ENCODE peak calls at places on chromosome 10, in five cellular contexts. One of them, this sample, is unnamed.

GRCh38 chr10:97713351-97713827 is at the start of gene MARVELD1:
- DNase-seq in GM12865: peak
- DNase-seq in endothelial cell: peak
- DNase-seq in cerebellum: peak
- DNase-seq in LoVo: peak
- DNase-seq in this sample: peak

GRCh38 chr10:78866731-78867554 is 201.8 kb upstream of the ZMIZ1 start:
- DNase-seq in cerebellum: no peak
- DNase-seq in endothelial cell: no peak
- DNase-seq in LoVo: no peak
- DNase-seq in GM12865: no peak
- DNase-seq in this sample: peak

GRCh38 chr10:86522385-86522855 is 828 bp upstream of the WAPL start:
- DNase-seq in GM12865: no peak
- DNase-seq in LoVo: no peak
- DNase-seq in cerebellum: no peak
- DNase-seq in endothelial cell: no peak
- DNase-seq in this sample: no peak

GRCh38 chr10:78851652-78852051 is 217.1 kb upstream of the ZMIZ1 start:
- DNase-seq in GM12865: no peak
- DNase-seq in LoVo: no peak
- DNase-seq in cerebellum: no peak
- DNase-seq in endothelial cell: no peak
- DNase-seq in this sample: no peak

GRCh38 chr10:49011756-49012155 is 72.1 kb upstream of the LRRC18 start:
- DNase-seq in GM12865: no peak
- DNase-seq in LoVo: no peak
- DNase-seq in cerebellum: no peak
- DNase-seq in endothelial cell: no peak
- DNase-seq in this sample: peak

GRCh38 chr10:4120454-4120853 is 335.4 kb upstream of the KLF6 start:
- DNase-seq in endothelial cell: no peak
- DNase-seq in LoVo: no peak
- DNase-seq in GM12865: no peak
- DNase-seq in cerebellum: no peak
- DNase-seq in this sample: no peak

GRCh38 chr10:126598009-126598408 is 72.5 kb downstream of the C10orf90 start:
- DNase-seq in cerebellum: no peak
- DNase-seq in LoVo: peak
- DNase-seq in GM12865: peak
- DNase-seq in endothelial cell: peak
- DNase-seq in this sample: peak

GRCh38 chr10:105063796-105064195 is 422.7 kb downstream of the SORCS3 start:
- DNase-seq in LoVo: peak
- DNase-seq in GM12865: peak
- DNase-seq in endothelial cell: peak
- DNase-seq in cerebellum: no peak
- DNase-seq in this sample: peak

GRCh38 chr10:75023074-75023473 is 88.4 kb upstream of the SAMD8 start:
- DNase-seq in endothelial cell: no peak
- DNase-seq in LoVo: no peak
- DNase-seq in cerebellum: peak
- DNase-seq in GM12865: no peak
- DNase-seq in this sample: no peak

GRCh38 chr10:123139521-123140163 is 3.9 kb downstream of the HMX3 start:
- DNase-seq in GM12865: peak
- DNase-seq in cerebellum: no peak
- DNase-seq in LoVo: peak
- DNase-seq in endothelial cell: peak
- DNase-seq in this sample: peak

GRCh38 chr10:120750167-120750566 is 101.0 kb upstream of the WDR11 start:
- DNase-seq in GM12865: no peak
- DNase-seq in LoVo: no peak
- DNase-seq in cerebellum: no peak
- DNase-seq in endothelial cell: no peak
- DNase-seq in this sample: no peak

GRCh38 chr10:44385726-44386438 is 985 bp upstream of the CXCL12 start:
- DNase-seq in GM12865: no peak
- DNase-seq in cerebellum: no peak
- DNase-seq in endothelial cell: no peak
- DNase-seq in LoVo: no peak
- DNase-seq in this sample: peak

GRCh38 chr10:37476285-37476684 is 350.9 kb downstream of the ANKRD30A start:
- DNase-seq in LoVo: no peak
- DNase-seq in GM12865: no peak
- DNase-seq in cerebellum: no peak
- DNase-seq in endothelial cell: no peak
- DNase-seq in this sample: no peak

GRCh38 chr10:132532174-132532573 is 5.4 kb upstream of the INPP5A start:
- DNase-seq in endothelial cell: no peak
- DNase-seq in cerebellum: no peak
- DNase-seq in LoVo: no peak
- DNase-seq in GM12865: no peak
- DNase-seq in this sample: no peak

GRCh38 chr10:45811075-45811474 is 36.2 kb downstream of the AGAP4 start:
- DNase-seq in cerebellum: no peak
- DNase-seq in LoVo: no peak
- DNase-seq in GM12865: no peak
- DNase-seq in endothelial cell: no peak
- DNase-seq in this sample: no peak

GRCh38 chr10:95217476-95217875 is 23.4 kb downstream of the ACSM6 start:
- DNase-seq in GM12865: no peak
- DNase-seq in LoVo: no peak
- DNase-seq in cerebellum: no peak
- DNase-seq in endothelial cell: no peak
- DNase-seq in this sample: no peak

GRCh38 chr10:57716884-57717283 is 550.8 kb downstream of the IPMK start:
- DNase-seq in GM12865: no peak
- DNase-seq in cerebellum: no peak
- DNase-seq in endothelial cell: no peak
- DNase-seq in LoVo: peak
- DNase-seq in this sample: no peak

GRCh38 chr10:132957981-132958885 is 15.9 kb upstream of the CFAP46 start:
- DNase-seq in endothelial cell: no peak
- DNase-seq in cerebellum: no peak
- DNase-seq in GM12865: no peak
- DNase-seq in LoVo: no peak
- DNase-seq in this sample: no peak

GRCh38 chr10:58384095-58384494 is 1.1 kb upstream of the TFAM start:
- DNase-seq in GM12865: peak
- DNase-seq in cerebellum: no peak
- DNase-seq in endothelial cell: no peak
- DNase-seq in LoVo: no peak
- DNase-seq in this sample: no peak

GRCh38 chr10:131155218-131155902 is 156.2 kb downstream of the TCERG1L start:
- DNase-seq in cerebellum: no peak
- DNase-seq in LoVo: no peak
- DNase-seq in GM12865: no peak
- DNase-seq in endothelial cell: no peak
- DNase-seq in this sample: no peak

GRCh38 chr10:4264466-4264865 is 479.5 kb upstream of the KLF6 start:
- DNase-seq in endothelial cell: no peak
- DNase-seq in cerebellum: no peak
- DNase-seq in LoVo: no peak
- DNase-seq in GM12865: no peak
- DNase-seq in this sample: no peak

GRCh38 chr10:71746344-71747037 is 26.8 kb downstream of the VSIR start:
- DNase-seq in cerebellum: no peak
- DNase-seq in GM12865: no peak
- DNase-seq in LoVo: no peak
- DNase-seq in endothelial cell: no peak
- DNase-seq in this sample: no peak

GRCh38 chr10:43068136-43068395 is 8.8 kb upstream of the RET start:
- DNase-seq in LoVo: no peak
- DNase-seq in GM12865: no peak
- DNase-seq in cerebellum: no peak
- DNase-seq in endothelial cell: no peak
- DNase-seq in this sample: no peak

GRCh38 chr10:47104786-47105385 is 193.7 kb downstream of the PTPN20 start:
- DNase-seq in GM12865: no peak
- DNase-seq in cerebellum: no peak
- DNase-seq in endothelial cell: no peak
- DNase-seq in LoVo: no peak
- DNase-seq in this sample: no peak

GRCh38 chr10:7667262-7668141 is 736 bp upstream of the ITIH5 start:
- DNase-seq in endothelial cell: peak
- DNase-seq in GM12865: no peak
- DNase-seq in LoVo: no peak
- DNase-seq in cerebellum: no peak
- DNase-seq in this sample: peak

GRCh38 chr10:24457661-24458318 is 248.9 kb downstream of the KIAA1217 start:
- DNase-seq in LoVo: peak
- DNase-seq in GM12865: no peak
- DNase-seq in cerebellum: no peak
- DNase-seq in endothelial cell: no peak
- DNase-seq in this sample: no peak

GRCh38 chr10:110273474-110273873 is 31.2 kb downstream of the SMNDC1 start:
- DNase-seq in LoVo: no peak
- DNase-seq in endothelial cell: no peak
- DNase-seq in GM12865: peak
- DNase-seq in cerebellum: no peak
- DNase-seq in this sample: no peak

GRCh38 chr10:35384265-35384868 is 48.1 kb downstream of the CCNY start:
- DNase-seq in GM12865: no peak
- DNase-seq in endothelial cell: no peak
- DNase-seq in LoVo: no peak
- DNase-seq in cerebellum: no peak
- DNase-seq in this sample: no peak

GRCh38 chr10:24456319-24456718 is 247.4 kb downstream of the KIAA1217 start:
- DNase-seq in cerebellum: no peak
- DNase-seq in GM12865: no peak
- DNase-seq in endothelial cell: no peak
- DNase-seq in LoVo: peak
- DNase-seq in this sample: no peak

GRCh38 chr10:5999440-6000165 is 22.3 kb upstream of the IL15RA start:
- DNase-seq in endothelial cell: no peak
- DNase-seq in LoVo: no peak
- DNase-seq in cerebellum: no peak
- DNase-seq in GM12865: no peak
- DNase-seq in this sample: no peak

GRCh38 chr10:129628823-129629222 is 161.8 kb downstream of the MGMT start:
- DNase-seq in endothelial cell: no peak
- DNase-seq in GM12865: no peak
- DNase-seq in cerebellum: no peak
- DNase-seq in LoVo: no peak
- DNase-seq in this sample: no peak

GRCh38 chr10:116168329-116168728 is 104.7 kb downstream of the GFRA1 start:
- DNase-seq in LoVo: no peak
- DNase-seq in cerebellum: no peak
- DNase-seq in GM12865: no peak
- DNase-seq in endothelial cell: no peak
- DNase-seq in this sample: no peak

GRCh38 chr10:63673846-63674245 is 152.6 kb downstream of the REEP3 start:
- DNase-seq in LoVo: no peak
- DNase-seq in endothelial cell: no peak
- DNase-seq in cerebellum: no peak
- DNase-seq in GM12865: no peak
- DNase-seq in this sample: no peak

GRCh38 chr10:28845009-28845682 is 167.8 kb downstream of the BAMBI start:
- DNase-seq in endothelial cell: no peak
- DNase-seq in LoVo: no peak
- DNase-seq in cerebellum: no peak
- DNase-seq in GM12865: no peak
- DNase-seq in this sample: no peak

GRCh38 chr10:117804470-117805011 is 242.2 kb downstream of the RAB11FIP2 start:
- DNase-seq in LoVo: no peak
- DNase-seq in endothelial cell: no peak
- DNase-seq in GM12865: peak
- DNase-seq in cerebellum: no peak
- DNase-seq in this sample: peak

GRCh38 chr10:95759233-95759826 is 3.4 kb downstream of the ENTPD1 start:
- DNase-seq in LoVo: no peak
- DNase-seq in GM12865: peak
- DNase-seq in cerebellum: no peak
- DNase-seq in endothelial cell: no peak
- DNase-seq in this sample: no peak

GRCh38 chr10:125068406-125068805 is 92.0 kb downstream of the CTBP2 start:
- DNase-seq in GM12865: no peak
- DNase-seq in cerebellum: no peak
- DNase-seq in LoVo: no peak
- DNase-seq in endothelial cell: no peak
- DNase-seq in this sample: no peak

This sample was measured in ecto neural progenitor cell.